ENCODE peak calls at places on chromosome 2, in ten cellular contexts. Y is breast epithelium; B is neural progenitor cell; P is Peyer's patch; A is CD8-positive, alpha-beta T cell; O is OCI-LY7; H is mammary epithelial cell; K is choroid plexus epithelial cell; D is keratinocyte; N is neural crest cell. Q is an unnamed sample.

GRCh38 chr2:212548459-212548815 is 9.8 kb upstream of the ERBB4 start:
- DNase-seq in A (no peak), Y (no peak), O (no peak), P (no peak), D (no peak), K (peak; percentile 65), H (no peak), N (peak; percentile 28), B (peak; percentile 50), Q (no peak)

GRCh38 chr2:239697765-239698164 is 296.9 kb upstream of the HDAC4 start:
- DNase-seq in K (no peak), O (no peak), A (no peak), H (no peak), Y (no peak), D (no peak), B (no peak), N (no peak), P (no peak), Q (no peak)

GRCh38 chr2:234596696-234597575 is 100.1 kb upstream of the ARL4C start:
- DNase-seq in N (no peak), H (no peak), D (no peak), B (peak; percentile 26), A (no peak), O (no peak), K (no peak), Y (no peak), P (no peak), Q (no peak)

GRCh38 chr2:170597705-170598420 is 117.3 kb upstream of the SP5 start:
- DNase-seq in D (no peak), N (no peak), O (no peak), K (no peak), P (no peak), B (no peak), Y (no peak), A (no peak), H (no peak), Q (no peak)

GRCh38 chr2:218991674-218992168 is 1.5 kb downstream of the CRYBA2 start:
- DNase-seq in B (peak; percentile 67), H (peak; percentile 53), P (peak; percentile 44), D (no peak), A (no peak), Y (no peak), K (peak; percentile 33), O (no peak), N (no peak), Q (no peak)

GRCh38 chr2:73766349-73766748 is 13.6 kb downstream of the DUSP11 start:
- DNase-seq in A (no peak), H (no peak), B (no peak), P (no peak), D (no peak), Y (no peak), K (no peak), N (no peak), O (no peak), Q (no peak)

GRCh38 chr2:1550658-1551316 is 137.5 kb downstream of the TPO start:
- DNase-seq in O (peak; percentile 55), K (peak; percentile 50), A (peak; percentile 60), N (peak; percentile 75), D (no peak), Y (no peak), P (peak; percentile 58), B (peak; percentile 85), H (peak; percentile 33), Q (peak; percentile 88)

GRCh38 chr2:99821572-99822369 is 320.6 kb downstream of the AFF3 start:
- DNase-seq in H (peak; percentile 19), N (no peak), A (no peak), Y (no peak), D (no peak), B (no peak), P (no peak), O (no peak), K (peak; percentile 87), Q (no peak)

GRCh38 chr2:238754259-238754658 is 93.6 kb upstream of the TWIST2 start:
- DNase-seq in K (no peak), D (no peak), O (no peak), B (no peak), P (no peak), H (no peak), A (no peak), Y (no peak), N (no peak), Q (no peak)

GRCh38 chr2:2664989-2665833 is 334.1 kb upstream of the MYT1L start:
- DNase-seq in P (no peak), O (no peak), B (peak; percentile 55), N (no peak), Y (no peak), A (no peak), K (peak; percentile 6), H (no peak), D (no peak), Q (no peak)

GRCh38 chr2:188278388-188279092 is 13.1 kb upstream of the GULP1 start:
- DNase-seq in H (no peak), N (no peak), K (peak; percentile 6), A (no peak), O (no peak), Y (no peak), P (no peak), B (peak; percentile 36), D (no peak), Q (no peak)

GRCh38 chr2:189851174-189851826 is 67.0 kb downstream of the PMS1 start:
- DNase-seq in A (no peak), Y (no peak), K (no peak), B (no peak), P (no peak), N (no peak), H (no peak), D (no peak), O (no peak), Q (no peak)

DNA sequence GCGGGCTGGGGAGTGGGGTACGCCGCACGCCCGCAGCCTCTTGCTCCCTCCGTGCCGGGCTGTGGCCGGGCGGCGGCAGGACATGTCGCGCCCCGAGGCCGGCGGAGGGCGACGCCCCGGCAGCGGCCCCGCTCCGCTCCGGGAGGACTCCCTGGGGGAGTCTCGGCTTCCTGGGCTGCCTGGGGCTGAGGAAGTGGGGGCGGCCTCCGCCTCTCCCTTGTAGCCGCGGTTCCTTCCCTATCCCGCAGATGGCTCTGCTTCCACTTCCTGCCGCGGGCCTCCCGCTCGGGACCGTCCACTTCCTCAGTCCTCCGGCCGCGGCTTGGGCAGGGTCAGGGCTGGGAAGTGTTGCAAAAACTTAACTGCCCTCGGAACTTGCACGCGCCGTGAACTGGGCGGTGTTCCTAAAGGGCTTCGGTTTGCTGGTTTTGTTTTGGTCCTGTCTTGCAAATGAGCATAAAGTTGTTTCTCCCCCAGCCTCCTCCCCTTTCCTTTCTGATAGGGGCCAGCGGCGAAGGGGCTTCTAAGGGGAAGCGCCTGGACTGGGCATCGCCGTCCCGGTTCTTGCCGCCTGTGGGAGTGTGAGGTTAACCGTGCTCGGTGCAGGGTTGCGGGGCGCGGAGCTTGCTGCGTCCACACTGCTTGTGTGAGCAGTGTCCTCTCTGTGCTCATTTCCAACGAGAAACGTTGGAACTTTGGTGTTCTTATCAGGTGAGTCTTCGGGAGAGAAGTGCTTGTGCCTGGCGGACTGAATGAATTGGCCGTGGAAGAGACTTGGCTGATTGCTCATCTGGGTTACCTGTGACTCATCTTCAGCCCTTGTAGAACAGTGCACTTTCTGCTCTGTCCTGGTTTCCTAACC is 600 bp downstream of the RALB start:
- DNase-seq in H (peak; percentile 87), O (peak; percentile 62), N (peak; percentile 67), B (peak; percentile 86), P (peak; percentile 82), K (peak; percentile 78), D (no peak), A (peak; percentile 18), Y (peak; percentile 55), Q (peak; percentile 72)
- TF ChIP-seq CTCF in H (peak; percentile 51), O (peak; percentile 48), N (peak; percentile 53), B (peak; percentile 40), P (peak; percentile 42), K (peak; percentile 63), D (peak; percentile 53), A (no peak), Y (no peak), Q (peak; percentile 16)

DNA sequence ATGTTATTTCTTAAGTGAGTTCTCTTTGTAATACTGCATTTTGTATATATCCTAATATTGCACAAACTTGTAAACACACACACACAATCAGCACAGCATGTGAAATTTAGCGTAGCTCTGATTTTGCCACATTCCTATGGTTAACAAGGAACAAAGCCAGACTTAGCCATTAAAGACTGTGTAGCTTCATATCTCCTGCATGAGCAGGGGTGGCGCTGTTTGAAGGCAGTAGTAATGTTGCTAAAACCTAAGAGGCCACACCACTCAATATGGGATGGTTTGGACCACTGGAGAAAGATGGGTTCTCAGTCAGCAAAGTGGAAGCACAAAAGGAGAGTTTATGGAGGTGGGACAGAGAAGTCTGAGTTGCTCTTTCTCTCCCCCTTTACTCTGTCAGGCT is 61.1 kb upstream of the RND3 start:
- DNase-seq in Y (no peak), D (no peak), B (peak; percentile 61), K (peak; percentile 60), A (no peak), P (no peak), O (peak; percentile 2), N (no peak), H (no peak), Q (no peak)
- TF ChIP-seq CTCF in Y (no peak), D (peak; percentile 58), B (peak; percentile 71), K (peak; percentile 65), A (no peak), P (peak; percentile 11), O (peak; percentile 68), N (peak; percentile 59), H (peak; percentile 55), Q (peak; percentile 35)

GRCh38 chr2:240983996-240984498 is 14.4 kb upstream of the SNED1 start:
- DNase-seq in N (no peak), K (no peak), Y (no peak), P (peak; percentile 41), O (no peak), D (no peak), A (no peak), H (no peak), B (no peak), Q (no peak)

GRCh38 chr2:240981871-240982800 is 16.3 kb upstream of the SNED1 start:
- DNase-seq in O (no peak), N (no peak), P (peak; percentile 32), H (no peak), A (no peak), K (no peak), Y (no peak), D (no peak), B (no peak), Q (no peak)

GRCh38 chr2:240982821-240983281 is 15.6 kb upstream of the SNED1 start:
- DNase-seq in B (no peak), O (no peak), Y (no peak), H (no peak), D (no peak), A (no peak), P (no peak), K (no peak), N (no peak), Q (no peak)

GRCh38 chr2:240981273-240981672 is 17.1 kb upstream of the SNED1 start:
- DNase-seq in B (no peak), O (no peak), D (no peak), P (no peak), N (no peak), Y (no peak), H (no peak), K (peak; percentile 42), A (no peak), Q (no peak)

GRCh38 chr2:240983361-240983995 is 14.9 kb upstream of the SNED1 start:
- DNase-seq in N (no peak), B (peak; percentile 92), O (peak; percentile 74), P (peak; percentile 50), D (no peak), A (peak; percentile 45), Y (no peak), K (peak; percentile 59), H (peak; percentile 50), Q (peak; percentile 81)
- TF ChIP-seq CTCF in N (peak; percentile 64), B (peak; percentile 84), O (peak; percentile 80), P (peak; percentile 27), D (peak; percentile 57), A (peak; percentile 65), Y (no peak), K (peak; percentile 47), H (peak; percentile 58), Q (peak; percentile 72)

GRCh38 chr2:58594175-58594574 is 353.1 kb upstream of the FANCL start:
- DNase-seq in H (no peak), D (no peak), O (peak; percentile 1), N (no peak), P (no peak), B (peak; percentile 6), A (no peak), K (peak; percentile 12), Y (no peak), Q (no peak)
- TF ChIP-seq CTCF in H (peak; percentile 17), D (peak; percentile 25), O (peak; percentile 30), N (peak; percentile 39), P (no peak), B (peak; percentile 36), A (no peak), K (peak; percentile 34), Y (no peak), Q (no peak)